ENCODE peak calls at places on chromosome 5, in six cellular contexts. D, R, E, H, Q and O are unnamed samples.

GRCh38 chr5:135190345-135191083 is 156.5 kb upstream of the PITX1 start:
- DNase-seq in D (no peak), R (peak; percentile 37), E (no peak), H (no peak), Q (no peak), O (no peak)

GRCh38 chr5:78563621-78564020 is 85.0 kb downstream of the LHFPL2 start:
- DNase-seq in D (no peak), R (no peak), E (no peak), H (no peak), Q (no peak), O (no peak)

GRCh38 chr5:4087110-4087509 is 491.5 kb downstream of the IRX1 start:
- DNase-seq in D (no peak), R (no peak), E (no peak), H (no peak), Q (no peak), O (no peak)

GRCh38 chr5:41929035-41929434 is 4.0 kb downstream of the FBXO4 start:
- DNase-seq in D (no peak), R (no peak), E (no peak), H (no peak), Q (no peak), O (no peak)

GRCh38 chr5:11415751-11416150 is 488.5 kb downstream of the CTNND2 start:
- DNase-seq in D (no peak), R (peak; percentile 60), E (no peak), H (no peak), Q (no peak), O (no peak)

GRCh38 chr5:21680196-21680595 is 1172.9 kb downstream of the CDH12 start:
- DNase-seq in D (no peak), R (peak; percentile 18), E (peak; percentile 82), H (no peak), Q (no peak), O (no peak)

GRCh38 chr5:1137567-1138444 is 25.9 kb upstream of the SLC12A7 start:
- DNase-seq in D (peak; percentile 69), R (no peak), E (no peak), H (peak; percentile 61), Q (no peak), O (peak; percentile 52)

GRCh38 chr5:58946232-58946631 is 363.4 kb downstream of the RAB3C start:
- DNase-seq in D (no peak), R (no peak), E (no peak), H (no peak), Q (no peak), O (no peak)

GRCh38 chr5:180806351-180807011 is 3.9 kb upstream of the MGAT1 start:
- DNase-seq in D (no peak), R (no peak), E (no peak), H (no peak), Q (no peak), O (peak; percentile 84)

GRCh38 chr5:68994645-68995044 is 99.2 kb upstream of the SLC30A5 start:
- DNase-seq in D (no peak), R (no peak), E (no peak), H (no peak), Q (peak; percentile 79), O (no peak)

GRCh38 chr5:69001605-69002004 is 92.2 kb upstream of the SLC30A5 start:
- DNase-seq in D (no peak), R (no peak), E (no peak), H (no peak), Q (no peak), O (no peak)

GRCh38 chr5:68995847-68996204 is 98.0 kb upstream of the SLC30A5 start:
- DNase-seq in D (no peak), R (no peak), E (peak; percentile 67), H (no peak), Q (no peak), O (no peak)

GRCh38 chr5:69000216-69000615 is 93.6 kb upstream of the SLC30A5 start:
- DNase-seq in D (no peak), R (no peak), E (no peak), H (no peak), Q (no peak), O (no peak)

DNA sequence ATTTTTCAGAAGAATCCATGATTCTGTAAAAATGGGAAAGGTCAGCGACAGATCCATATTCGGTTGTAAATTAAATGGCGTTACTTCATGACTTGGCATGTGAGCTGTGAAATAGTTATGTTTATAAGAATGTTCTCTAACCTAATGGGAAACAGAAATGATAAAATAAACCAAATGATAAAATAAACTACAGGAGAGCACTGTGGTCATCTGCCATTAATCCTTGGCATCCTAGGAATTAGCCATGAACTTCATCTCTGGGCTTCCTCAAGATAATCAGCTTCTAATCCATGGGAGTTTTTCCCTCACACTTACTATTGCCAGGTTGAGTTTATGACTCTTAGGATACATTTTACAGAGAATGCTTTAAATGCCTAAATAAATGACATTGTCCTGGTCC is 94.6 kb upstream of the SLC30A5 start:
- DNase-seq in D (no peak), R (no peak), E (no peak), H (no peak), Q (no peak), O (no peak)
- TF ChIP-seq CTCF in D (no peak), R (no peak), E (no peak), H (no peak), Q (no peak), O (no peak)

DNA sequence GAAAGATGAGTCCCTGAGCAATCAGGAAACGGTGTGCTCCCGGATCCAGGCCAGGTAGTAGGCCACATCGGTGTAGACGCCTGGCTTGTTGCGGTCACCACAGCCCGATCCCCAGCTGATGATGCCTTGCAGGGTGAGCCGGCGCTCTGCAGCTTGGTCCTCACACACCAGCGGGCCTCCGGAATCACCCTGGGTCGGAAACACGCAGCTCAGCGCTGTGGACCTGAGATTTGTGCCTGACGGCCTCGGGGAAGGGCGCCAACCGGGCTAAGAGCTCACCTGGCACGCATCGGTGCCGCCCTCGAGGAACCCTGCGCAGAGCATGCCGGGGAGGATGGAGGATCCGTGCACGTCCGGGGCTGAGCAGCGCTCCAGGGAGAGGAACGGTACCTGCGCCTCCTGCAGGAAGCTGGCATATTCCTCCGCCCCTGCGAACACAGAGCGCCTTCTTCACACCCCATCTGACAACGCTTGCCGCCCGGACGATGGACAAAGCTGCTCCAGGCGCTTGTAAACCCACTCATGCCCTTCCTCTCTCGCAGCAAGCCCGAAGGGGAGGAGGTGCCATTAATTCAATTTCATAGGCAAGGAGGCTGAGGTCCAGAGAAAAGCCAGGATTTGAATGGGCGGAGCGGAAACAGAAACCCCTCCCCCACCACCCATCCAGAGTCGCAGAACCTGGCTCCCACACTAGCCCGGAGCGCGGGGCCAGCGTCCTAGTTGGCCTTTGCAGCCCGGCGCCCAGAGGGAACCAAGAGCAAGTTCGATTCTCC is 2.0 kb upstream of the PFN3 start:
- DNase-seq in D (no peak), R (peak; percentile 88), E (peak; percentile 66), H (peak; percentile 86), Q (peak; percentile 74), O (peak; percentile 56)
- H3K4me3 ChIP-seq in D (peak overlapping the region; percentile 22), R (peak overlapping the region; percentile 49), E (peak overlapping the region; percentile 74), H (no peak overlapping the region), Q (peak overlapping the region; percentile 87), O (no peak overlapping the region)

GRCh38 chr5:167030500-167031120 is 1260.8 kb upstream of the WWC1 start:
- DNase-seq in D (no peak), R (peak; percentile 64), E (no peak), H (peak; percentile 27), Q (no peak), O (no peak)
- TF ChIP-seq CTCF in D (no peak), R (peak; percentile 60), E (peak; percentile 18), H (no peak), Q (peak; percentile 23), O (no peak)

GRCh38 chr5:113693205-113693553 is 179.7 kb downstream of the YTHDC2 start:
- DNase-seq in D (no peak), R (peak; percentile 85), E (no peak), H (no peak), Q (no peak), O (no peak)
- H3K4me3 ChIP-seq in D (no peak overlapping the region), R (peak overlapping the region; percentile 38), E (no peak overlapping the region), H (no peak overlapping the region), Q (no peak overlapping the region), O (no peak overlapping the region)

GRCh38 chr5:57094753-57095683 is 78.8 kb upstream of the GPBP1 start:
- DNase-seq in D (no peak), R (peak; percentile 45), E (peak; percentile 41), H (peak; percentile 88), Q (peak; percentile 21), O (no peak)
- TF ChIP-seq CTCF in D (no peak), R (peak; percentile 55), E (peak; percentile 27), H (peak; percentile 73), Q (no peak), O (no peak)

GRCh38 chr5:158478139-158478538 is 619.2 kb upstream of the CLINT1 start:
- DNase-seq in D (no peak), R (no peak), E (no peak), H (no peak), Q (no peak), O (no peak)
- H3K4me3 ChIP-seq in D (no peak overlapping the region), R (no peak overlapping the region), E (no peak overlapping the region), H (no peak overlapping the region), Q (no peak overlapping the region), O (no peak overlapping the region)

DNA sequence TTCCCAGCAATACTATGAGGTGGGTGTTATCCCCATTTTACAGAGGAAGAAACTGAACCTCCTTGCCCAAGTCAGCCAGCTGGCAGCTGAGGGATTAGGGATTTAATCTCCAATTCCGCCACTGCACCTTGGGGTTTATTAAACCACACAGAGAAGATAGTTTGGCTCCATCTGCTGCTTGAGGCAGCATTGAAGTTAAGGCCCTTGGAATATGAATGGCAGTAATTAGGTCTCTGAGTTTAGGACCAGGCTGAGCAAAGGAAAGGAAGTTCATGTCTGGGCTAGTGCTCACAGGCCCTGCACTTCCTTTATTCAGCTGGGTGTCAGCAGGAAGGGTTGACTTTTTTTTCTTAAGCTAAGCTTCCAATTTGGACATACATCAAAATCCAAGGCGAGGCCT is 86.9 kb upstream of the GDNF start:
- DNase-seq in D (no peak), R (no peak), E (peak; percentile 74), H (no peak), Q (no peak), O (no peak)
- TF ChIP-seq CTCF in D (no peak), R (no peak), E (no peak), H (no peak), Q (no peak), O (no peak)

DNA sequence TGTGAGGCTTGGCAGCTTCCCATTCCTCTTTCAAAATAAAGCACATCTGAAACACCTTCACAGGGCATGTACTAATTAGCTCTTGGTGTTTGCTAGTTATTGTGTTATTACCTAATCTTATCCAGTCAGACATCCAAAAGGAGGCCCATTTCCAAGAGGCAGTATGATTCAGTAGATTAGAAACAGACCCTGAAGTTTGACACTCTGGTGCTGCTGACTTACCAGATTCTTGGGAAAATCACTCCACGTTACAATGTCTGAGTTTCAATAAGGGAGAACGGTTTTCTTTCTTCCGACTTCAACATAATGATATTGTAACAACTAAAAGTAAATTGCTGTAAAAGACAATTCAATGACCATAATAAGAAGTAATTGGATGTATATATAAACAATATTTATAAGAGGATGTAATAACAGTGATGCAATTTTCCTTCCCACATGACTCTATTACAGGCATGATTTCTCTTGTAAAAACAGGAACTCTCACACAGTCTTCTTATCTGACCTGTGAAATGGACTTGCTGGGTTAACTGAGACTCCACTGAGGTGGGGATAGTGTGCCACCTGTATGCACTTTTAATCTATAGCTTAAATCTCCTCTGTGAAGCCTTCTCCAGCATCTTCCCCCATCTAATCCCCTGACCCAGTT is 181.3 kb upstream of the ELL2 start:
- DNase-seq in D (no peak), R (no peak), E (no peak), H (no peak), Q (no peak), O (no peak)
- H3K4me3 ChIP-seq in D (no peak overlapping the region), R (no peak overlapping the region), E (no peak overlapping the region), H (no peak overlapping the region), Q (no peak overlapping the region), O (no peak overlapping the region)